ENCODE peak calls at places on chromosomes 5 and 9, in six cellular contexts. P is fibroblast of lung, B is foreskin keratinocyte, S is Peyer's patch, E is IMR-90, Z is cardiac muscle cell. O is an unnamed sample. For H3K4me1, the result is how much of the 10 kb centered on the place peaks cover.

GRCh38 chr9:116087246-116087645 is 66.3 kb upstream of the PAPPA start:
- DNase-seq in Z (peak), S (peak), B (no peak), E (peak), P (peak), O (no peak)

GRCh38 chr5:4113426-4113825 is 517.8 kb downstream of the IRX1 start:
- DNase-seq in E (no peak), S (no peak), B (no peak), Z (no peak), P (no peak), O (no peak)

GRCh38 chr5:102262688-102263087 is 33.4 kb downstream of the SLCO4C1 start:
- DNase-seq in P (no peak), E (no peak), S (no peak), B (no peak), Z (no peak), O (no peak)

GRCh38 chr5:150615141-150615699 is 25.2 kb upstream of the SYNPO start:
- DNase-seq in E (peak), Z (no peak), B (no peak), P (peak), S (no peak), O (no peak)

GRCh38 chr9:91419222-91420191 is 4.1 kb downstream of the NFIL3 start:
- DNase-seq in B (no peak), Z (no peak), P (peak), E (peak), S (peak), O (no peak)

GRCh38 chr5:82153082-82153481 is 125.1 kb downstream of the RPS23 start:
- DNase-seq in P (no peak), S (no peak), E (no peak), Z (no peak), B (no peak), O (no peak)

GRCh38 chr9:135905380-135906282 is 1.7 kb downstream of the CAMSAP1 start:
- DNase-seq in S (no peak), B (no peak), P (no peak), E (peak), Z (no peak), O (peak)

GRCh38 chr5:181053760-181054122 is 13.7 kb downstream of the BTNL9 start:
- DNase-seq in S (no peak), P (no peak), E (no peak), B (no peak), Z (no peak), O (no peak)

GRCh38 chr5:111454198-111454606 is 58.1 kb downstream of the STARD4 start:
- DNase-seq in Z (no peak), S (no peak), P (peak), E (peak), B (no peak), O (no peak)

GRCh38 chr5:144583493-144584154 is 413.0 kb downstream of the KCTD16 start:
- DNase-seq in P (no peak), S (no peak), B (no peak), E (no peak), Z (no peak), O (no peak)

GRCh38 chr9:16099901-16100300 is 547.1 kb downstream of the CCDC171 start:
- DNase-seq in B (no peak), S (no peak), P (no peak), Z (no peak), E (no peak), O (no peak)

GRCh38 chr9:129686736-129687135 is 21.3 kb downstream of the PRRX2 start:
- DNase-seq in B (no peak), P (no peak), E (no peak), Z (no peak), S (no peak), O (no peak)

GRCh38 chr5:42274913-42275312 is 148.3 kb upstream of the GHR start:
- DNase-seq in S (no peak), B (no peak), P (no peak), Z (no peak), E (no peak), O (no peak)

GRCh38 chr5:132074772-132075718 is 1.5 kb downstream of the CSF2 start:
- DNase-seq in S (no peak), E (no peak), Z (no peak), P (no peak), B (no peak), O (no peak)

GRCh38 chr9:79809931-79810330 is 238.2 kb downstream of the TLE4 start:
- DNase-seq in Z (no peak), E (peak), S (no peak), B (peak), P (peak), O (no peak)

GRCh38 chr5:38979535-38979934 is 94.7 kb downstream of the RICTOR start:
- DNase-seq in B (no peak), P (no peak), S (no peak), E (no peak), Z (no peak), O (no peak)

GRCh38 chr9:136539427-136540412 is 6.1 kb downstream of the NOTCH1 start:
- DNase-seq in S (peak), E (no peak), Z (no peak), B (peak), P (peak), O (peak)

GRCh38 chr9:5402217-5402616 is 35.5 kb downstream of the PLGRKT start:
- DNase-seq in P (no peak), Z (no peak), S (no peak), B (no peak), E (no peak), O (no peak)

GRCh38 chr9:99244300-99245260 is 22.5 kb downstream of the SEC61B start:
- DNase-seq in P (no peak), B (no peak), E (no peak), S (no peak), Z (no peak), O (no peak)

GRCh38 chr9:128863647-128864046 is 18.1 kb downstream of the KYAT1 start:
- DNase-seq in S (peak), Z (peak), E (peak), P (peak), B (no peak), O (peak)

GRCh38 chr9:127132375-127132774 is 9.9 kb upstream of the ANGPTL2 start:
- DNase-seq in P (no peak), B (no peak), S (peak), Z (no peak), E (no peak), O (no peak)

GRCh38 chr5:146516151-146516475 is at the start of gene GPR151:
- DNase-seq in Z (peak), P (peak), E (peak), S (no peak), B (no peak), O (no peak)

GRCh38 chr5:92468307-92468706 is 1085.2 kb upstream of the ARRDC3 start:
- DNase-seq in B (no peak), P (no peak), Z (no peak), S (no peak), E (no peak), O (no peak)

GRCh38 chr5:138033916-138034315 is 1.0 kb upstream of the FAM13B start:
- DNase-seq in Z (no peak), S (no peak), B (no peak), P (peak), E (peak), O (no peak)

GRCh38 chr5:115246361-115246991 is 16.2 kb downstream of the PGGT1B start:
- DNase-seq in Z (peak), P (peak), E (peak), B (no peak), S (no peak), O (no peak)

GRCh38 chr5:157265714-157266285 is at the start of gene CYFIP2:
- DNase-seq in P (peak), Z (peak), E (peak), B (no peak), S (peak), O (peak)

GRCh38 chr9:135498381-135499126 is 1.9 kb upstream of the MRPS2 start:
- DNase-seq in B (no peak), E (no peak), P (no peak), S (no peak), Z (no peak), O (no peak)

GRCh38 chr5:172902497-172903472 is 56.4 kb upstream of the RPL26L1 start:
- DNase-seq in Z (peak), E (peak), S (peak), B (no peak), P (peak), O (no peak)

GRCh38 chr5:37208883-37209808 is 40.0 kb downstream of the CPLANE1 start:
- DNase-seq in P (peak), S (no peak), E (peak), B (no peak), Z (no peak), O (no peak)

GRCh38 chr9:132031467-132031866 is 48.2 kb downstream of the MED27 start:
- DNase-seq in E (no peak), P (no peak), B (no peak), S (no peak), Z (no peak), O (no peak)

GRCh38 chr5:95261369-95262175 is 23.3 kb downstream of the MCTP1 start:
- DNase-seq in S (no peak), P (peak), B (no peak), E (peak), Z (peak), O (no peak)

GRCh38 chr9:127785933-127786772 is at the start of gene CDK9:
- DNase-seq in S (peak), B (peak), E (peak), P (peak), Z (peak), O (peak)

DNA sequence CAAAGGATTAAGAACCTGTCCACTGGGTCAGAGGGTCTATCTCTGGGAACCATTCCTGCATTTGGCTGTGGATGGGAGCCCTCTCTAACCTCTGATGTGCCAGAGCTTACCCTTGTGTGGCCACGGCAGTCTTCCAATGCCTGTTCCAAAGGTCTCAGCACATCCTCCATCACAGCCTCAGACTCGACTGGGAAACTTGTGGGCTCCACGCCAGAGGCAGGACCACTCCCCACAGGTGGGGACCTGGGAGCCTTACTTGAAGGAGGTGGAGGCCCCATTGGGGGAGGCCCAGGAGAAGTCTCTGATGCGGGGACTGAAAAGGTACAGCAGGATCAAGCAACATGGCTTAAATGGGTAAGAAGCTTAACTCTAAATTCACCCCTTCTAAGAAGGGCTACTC is 4.4 kb downstream of the EIF4EBP3 start:
- DNase-seq in P (no peak), E (no peak), Z (no peak), B (no peak), S (peak), O (no peak)
- H3K4me1 ChIP-seq in P (under half), E (under half), Z (under half), B (under half), S (under half), O (under half)

GRCh38 chr5:120464627-120465280 is 654 bp downstream of the PRR16 start:
- DNase-seq in S (peak), B (no peak), E (peak), P (peak), Z (peak), O (no peak)
- H3K27ac ChIP-seq in S (peak), B (no peak), E (peak), P (peak), Z (no peak), O (no peak)

GRCh38 chr5:149289307-149289706 is 17.6 kb downstream of the AFAP1L1 start:
- DNase-seq in Z (peak), E (peak), B (no peak), S (no peak), P (peak), O (no peak)
- H3K4me1 ChIP-seq in Z (under half), E (under half), B (under half), S (under half), P (under half), O (under half)

GRCh38 chr5:1487079-1487764 is 36.5 kb downstream of the LPCAT1 start:
- DNase-seq in S (no peak), B (no peak), P (no peak), Z (no peak), E (no peak), O (no peak)

GRCh38 chr5:1492757-1493156 is 31.0 kb downstream of the LPCAT1 start:
- DNase-seq in Z (no peak), S (no peak), B (no peak), E (no peak), P (no peak), O (no peak)

GRCh38 chr5:1490360-1490759 is 33.4 kb downstream of the LPCAT1 start:
- DNase-seq in S (no peak), P (no peak), B (no peak), E (no peak), Z (no peak), O (no peak)

GRCh38 chr5:1488882-1489680 is 34.7 kb downstream of the LPCAT1 start:
- DNase-seq in P (peak), Z (no peak), E (peak), B (no peak), S (no peak), O (no peak)

DNA sequence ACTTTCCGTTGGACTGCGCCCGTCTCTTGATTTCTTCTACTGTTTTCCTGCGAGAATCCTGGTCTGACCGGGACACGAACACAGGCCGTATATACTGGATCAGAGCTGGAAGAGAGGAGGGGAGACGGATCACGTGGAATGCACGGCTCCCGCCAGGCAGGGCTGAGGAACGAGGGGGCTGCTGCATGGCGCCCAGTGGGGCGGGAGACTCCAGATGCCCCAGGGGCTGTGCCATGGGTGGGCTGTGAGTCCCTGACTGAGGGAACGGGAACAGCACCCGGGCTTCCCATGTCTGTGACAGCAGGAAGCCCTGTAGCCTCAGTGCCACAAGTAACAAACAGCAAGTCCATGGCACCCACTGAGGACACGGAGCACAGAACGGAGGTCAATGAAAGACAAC is 34.0 kb downstream of the LPCAT1 start:
- DNase-seq in Z (no peak), P (no peak), B (no peak), S (no peak), E (no peak), O (no peak)
- H3K27ac ChIP-seq in Z (no peak), P (no peak), B (peak), S (peak), E (peak), O (no peak)

DNA sequence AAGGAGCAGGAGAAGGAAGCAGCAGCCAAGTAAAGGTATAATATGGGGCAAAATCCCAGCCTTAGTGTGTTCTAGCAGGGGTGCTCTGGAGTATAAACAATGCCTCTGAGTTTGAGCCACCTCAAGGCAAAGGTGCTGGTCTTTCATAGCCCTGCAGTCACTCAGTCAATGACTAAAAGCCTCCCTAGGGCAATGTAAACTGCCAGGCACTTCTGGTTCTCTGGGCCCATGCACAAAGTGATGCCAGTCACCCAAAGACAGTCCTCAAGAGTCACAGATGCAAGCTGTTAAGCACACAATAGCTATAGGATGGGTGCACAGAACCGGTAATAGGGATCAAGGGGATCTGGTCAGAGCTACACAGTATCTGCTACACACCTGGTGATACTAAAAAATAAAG is 12.6 kb downstream of the ZBTB5 start:
- DNase-seq in E (no peak), S (no peak), P (no peak), B (no peak), Z (no peak), O (no peak)
- H3K4me1 ChIP-seq in E (under half), S (under half), P (under half), B (under half), Z (under half), O (under half)

GRCh38 chr9:137647096-137647709 is 28.4 kb downstream of the EHMT1 start:
- DNase-seq in Z (no peak), B (no peak), P (no peak), E (no peak), S (no peak), O (no peak)
- H3K27ac ChIP-seq in Z (no peak), B (no peak), P (no peak), E (no peak), S (no peak), O (no peak)

GRCh38 chr9:87497604-87498045 is at the start of gene DAPK1:
- DNase-seq in S (peak), Z (peak), B (no peak), E (no peak), P (peak), O (no peak)
- H3K4me1 ChIP-seq in S (under half), Z (under half), B (under half), E (under half), P (under half), O (under half)

GRCh38 chr5:31967461-31967860 is 206.7 kb downstream of the GOLPH3 start:
- DNase-seq in P (no peak), S (no peak), E (no peak), Z (no peak), B (no peak), O (no peak)
- H3K27ac ChIP-seq in P (no peak), S (no peak), E (no peak), Z (no peak), B (no peak), O (no peak)

DNA sequence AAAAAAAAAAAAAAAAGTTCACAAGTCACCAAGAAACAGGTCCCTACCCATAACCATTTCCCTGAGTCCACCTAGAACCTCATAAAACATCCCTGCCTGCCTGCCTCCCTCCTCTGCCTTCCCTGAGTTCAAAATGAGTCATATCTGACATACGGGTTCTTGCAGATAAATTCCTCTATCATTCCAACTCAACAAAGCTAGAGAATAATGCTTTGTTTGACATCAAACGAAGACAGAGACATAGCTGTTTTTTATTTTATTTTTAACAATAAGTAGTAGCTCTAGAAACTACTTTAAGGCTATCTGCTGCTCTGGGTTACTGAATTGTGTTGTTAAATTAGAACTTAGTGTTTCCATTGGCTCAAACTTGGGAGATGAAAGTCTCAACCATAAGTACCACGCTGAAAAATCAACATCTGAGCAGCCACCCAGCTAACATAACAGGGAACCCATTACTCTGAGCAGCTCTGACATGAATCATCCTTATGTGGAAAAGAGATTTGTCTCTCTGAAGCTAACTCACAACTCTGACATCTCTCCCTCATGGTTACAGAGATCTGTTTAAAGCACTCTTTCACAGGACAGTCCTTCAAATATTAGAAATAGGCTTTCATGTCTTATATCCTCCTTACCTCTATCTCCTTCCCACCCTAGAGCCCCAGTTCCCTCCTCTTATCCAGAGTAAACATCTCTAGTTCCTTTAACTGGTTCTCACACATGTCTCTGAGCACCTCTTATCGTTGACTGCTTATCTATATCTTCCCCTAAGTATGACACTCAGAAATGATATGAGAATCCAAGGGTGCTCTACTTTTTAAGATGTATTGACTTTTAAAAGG is 12.1 kb downstream of the TMEM245 start:
- DNase-seq in S (no peak), E (peak), P (peak), Z (no peak), B (peak), O (no peak)
- H3K4me1 ChIP-seq in S (under half), E (under half), P (under half), Z (half or more), B (under half), O (under half)

O was measured in CD8-positive, alpha-beta T cell.